ENCODE peak calls at places on chromosomes 12 and 14, in eight cellular contexts. X is heart left ventricle, T is esophagus squamous epithelium, B is body of pancreas, L is IMR-90, F is left lung, M is tibial artery, J is neural progenitor cell. I is an unnamed sample. For H3K4me1, the result is how much of the 10 kb centered on the place peaks cover.

GRCh38 chr12:51087818-51088217 is 4.4 kb upstream of the CSRNP2 start:
- DNase-seq in X (no peak), T (no peak), B (no peak), L (no peak), F (no peak), M (no peak), J (no peak), I (no peak)

GRCh38 chr12:39764944-39765560 is 145.4 kb upstream of the ABCD2 start:
- DNase-seq in X (no peak), T (no peak), B (no peak), L (peak), F (no peak), M (no peak), J (peak), I (no peak)

GRCh38 chr12:92425152-92425551 is 277.6 kb upstream of the PLEKHG7 start:
- DNase-seq in X (no peak), T (no peak), B (no peak), L (no peak), F (no peak), M (no peak), J (no peak), I (no peak)

GRCh38 chr12:75890660-75891059 is 140.9 kb downstream of the PHLDA1 start:
- DNase-seq in X (no peak), T (no peak), B (no peak), L (no peak), F (no peak), M (no peak), J (no peak), I (no peak)

GRCh38 chr12:7642876-7643309 is 22.8 kb downstream of the APOBEC1 start:
- DNase-seq in X (no peak), T (no peak), B (no peak), L (no peak), F (no peak), M (no peak), J (peak), I (peak)

GRCh38 chr14:37168721-37169120 is 3.7 kb downstream of the SLC25A21 start:
- DNase-seq in X (no peak), T (no peak), B (no peak), L (no peak), F (no peak), M (no peak), J (no peak), I (no peak)

GRCh38 chr14:90455100-90455571 is 58.3 kb downstream of the CALM1 start:
- DNase-seq in X (no peak), T (no peak), B (no peak), L (no peak), F (no peak), M (no peak), J (peak), I (no peak)

GRCh38 chr14:29773990-29774389 is 153.7 kb downstream of the PRKD1 start:
- DNase-seq in X (no peak), T (no peak), B (no peak), L (no peak), F (no peak), M (no peak), J (no peak), I (no peak)

GRCh38 chr12:10153271-10154144 is 18.4 kb downstream of the OLR1 start:
- DNase-seq in X (peak), T (no peak), B (peak), L (peak), F (peak), M (peak), J (peak), I (peak)

GRCh38 chr12:58757422-58757821 is 162.9 kb downstream of the LRIG3 start:
- DNase-seq in X (no peak), T (no peak), B (no peak), L (peak), F (no peak), M (no peak), J (no peak), I (no peak)

GRCh38 chr14:68191567-68192321 is 372.2 kb downstream of the RAD51B start:
- DNase-seq in X (no peak), T (no peak), B (peak), L (peak), F (no peak), M (no peak), J (no peak), I (peak)

GRCh38 chr14:29810657-29811056 is 117.0 kb downstream of the PRKD1 start:
- DNase-seq in X (peak), T (no peak), B (peak), L (no peak), F (no peak), M (no peak), J (no peak), I (no peak)

GRCh38 chr12:15541996-15542631 is 219.8 kb downstream of the PTPRO start:
- DNase-seq in X (no peak), T (no peak), B (no peak), L (no peak), F (no peak), M (peak), J (no peak), I (no peak)

GRCh38 chr12:53558631-53559030 is 51.3 kb upstream of the NPFF start:
- DNase-seq in X (no peak), T (no peak), B (no peak), L (no peak), F (no peak), M (no peak), J (no peak), I (no peak)

GRCh38 chr12:53551889-53552291 is 44.6 kb upstream of the NPFF start:
- DNase-seq in X (no peak), T (no peak), B (no peak), L (no peak), F (no peak), M (no peak), J (peak), I (no peak)

GRCh38 chr12:53550595-53550994 is 43.3 kb upstream of the NPFF start:
- DNase-seq in X (no peak), T (no peak), B (no peak), L (peak), F (no peak), M (no peak), J (no peak), I (no peak)

DNA sequence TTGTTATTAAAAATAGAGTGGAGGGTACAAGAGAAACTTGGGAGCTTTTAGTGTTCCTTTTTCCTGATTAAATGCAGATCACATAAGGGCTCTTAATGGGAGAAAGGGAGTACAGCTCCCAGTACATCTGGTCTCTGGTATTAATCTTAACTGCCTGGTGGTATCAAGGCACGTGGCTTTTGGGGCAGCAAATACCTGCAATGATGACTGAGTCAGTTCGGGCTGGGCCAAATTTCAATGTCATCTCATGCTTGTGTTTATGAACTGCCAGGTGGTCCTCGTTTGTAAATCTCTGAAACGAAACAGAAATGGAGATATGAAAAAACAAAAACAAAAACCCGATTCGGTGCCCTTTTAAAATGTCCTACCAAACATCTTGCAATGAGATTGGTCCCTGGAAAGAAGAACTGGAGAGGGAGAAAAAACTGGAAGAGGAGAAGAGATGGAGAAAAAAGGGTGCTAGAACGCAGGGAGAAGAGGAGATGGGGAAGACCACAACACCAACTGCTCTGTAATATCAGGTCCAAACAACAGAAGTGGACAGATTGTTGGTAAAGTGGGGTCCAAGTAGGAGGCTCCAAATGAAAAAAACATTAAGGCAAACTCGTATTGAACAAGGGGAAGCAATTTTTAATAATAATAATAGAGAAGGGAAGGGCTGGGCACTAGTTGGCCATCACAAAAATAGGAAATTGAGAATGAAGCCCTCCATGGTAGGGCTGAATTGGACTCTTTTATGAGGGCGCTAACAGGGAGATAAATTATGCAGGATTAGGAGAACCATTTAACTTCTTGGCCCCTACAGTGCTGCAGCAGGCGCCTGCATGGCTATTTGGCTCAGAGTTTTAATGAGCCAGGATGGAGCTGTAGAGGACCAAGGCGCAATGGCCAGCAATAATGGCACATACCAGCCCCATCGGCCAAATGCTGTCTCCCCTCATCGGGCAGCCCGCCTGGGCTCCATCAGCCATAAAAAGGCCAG is 45.4 kb upstream of the NPFF start:
- DNase-seq in X (no peak), T (no peak), B (no peak), L (no peak), F (no peak), M (no peak), J (peak), I (no peak)
- H3K4me1 ChIP-seq in X (under half), T (under half), B (under half), L (under half), F (under half), M (under half), J (under half), I (under half)

GRCh38 chr12:113689047-113689610 is 217.5 kb upstream of the LHX5 start:
- DNase-seq in X (no peak), T (no peak), B (no peak), L (no peak), F (no peak), M (no peak), J (no peak), I (no peak)
- TF ChIP-seq CTCF in X (no peak), T (no peak), B (no peak), L (no peak), F (no peak), M (no peak), J (no peak), I (no peak)

GRCh38 chr12:29304388-29304787 is 76.6 kb downstream of the ERGIC2 start:
- DNase-seq in X (no peak), T (no peak), B (no peak), L (no peak), F (no peak), M (no peak), J (no peak), I (no peak)

GRCh38 chr12:29301114-29301513 is 79.9 kb downstream of the ERGIC2 start:
- DNase-seq in X (no peak), T (no peak), B (no peak), L (no peak), F (no peak), M (no peak), J (no peak), I (no peak)

GRCh38 chr12:29299613-29300012 is 81.4 kb downstream of the ERGIC2 start:
- DNase-seq in X (no peak), T (no peak), B (no peak), L (no peak), F (no peak), M (no peak), J (no peak), I (no peak)
- H3K4me1 ChIP-seq in X (under half), T (under half), B (under half), L (under half), F (under half), M (under half), J (under half), I (under half)

GRCh38 chr12:104736307-104736706 is 221.8 kb downstream of the SLC41A2 start:
- DNase-seq in X (no peak), T (no peak), B (no peak), L (peak), F (no peak), M (no peak), J (no peak), I (no peak)
- TF ChIP-seq CTCF in X (no peak), T (no peak), B (no peak), L (no peak), F (no peak), M (no peak), J (no peak), I (no peak)

DNA sequence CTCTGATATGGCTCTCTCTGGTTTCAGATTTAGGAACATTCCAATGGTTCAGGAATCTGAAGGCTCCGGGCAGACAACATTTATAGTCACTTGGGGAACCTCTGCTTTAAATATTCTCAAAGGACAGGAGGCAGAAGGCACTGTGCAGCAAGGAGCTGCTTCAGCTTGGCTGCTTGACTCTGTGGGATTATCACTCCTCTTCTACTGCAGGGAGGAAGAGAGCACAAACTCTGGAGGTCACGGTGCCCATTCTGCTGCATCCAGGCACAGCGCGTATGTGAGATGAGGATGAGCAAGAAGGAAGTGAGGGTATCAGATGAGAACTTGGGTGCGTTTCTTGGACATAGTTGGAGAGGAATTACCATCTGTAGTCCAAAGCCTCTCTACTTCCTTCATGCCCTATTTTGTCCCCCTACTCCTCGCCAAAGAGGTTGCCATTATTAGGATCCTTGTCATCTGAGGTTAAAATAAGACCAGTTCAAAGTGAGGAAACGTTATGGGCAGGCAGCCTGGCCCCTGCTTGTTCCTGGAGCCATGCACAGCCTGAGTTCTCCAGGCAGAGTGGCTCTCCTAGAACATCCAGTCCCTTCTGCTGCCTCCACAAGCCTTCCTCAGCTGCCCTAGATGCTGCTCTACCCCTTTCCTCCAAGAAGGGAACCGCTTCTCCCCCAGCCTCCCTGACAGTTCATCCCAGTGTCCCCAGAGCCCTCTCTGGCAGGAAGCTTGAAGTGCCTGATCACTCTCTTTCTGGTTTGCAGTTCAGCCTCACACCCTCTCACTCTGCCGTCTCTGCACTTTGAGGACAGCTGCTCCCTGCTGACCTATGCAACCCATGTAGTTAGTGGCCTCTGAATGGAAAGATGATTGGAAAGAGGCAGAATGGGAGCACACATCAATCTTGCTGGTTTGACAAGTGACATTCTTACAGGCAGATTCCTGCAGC is 12.5 kb downstream of the FGF6 start:
- DNase-seq in X (no peak), T (no peak), B (no peak), L (no peak), F (no peak), M (no peak), J (no peak), I (no peak)
- H3K4me1 ChIP-seq in X (under half), T (under half), B (under half), L (under half), F (under half), M (under half), J (under half), I (under half)

GRCh38 chr12:34292736-34293625 is 270.7 kb downstream of the ALG10 start:
- DNase-seq in X (no peak), T (no peak), B (peak), L (no peak), F (peak), M (peak), J (no peak), I (peak)
- TF ChIP-seq CTCF in X (no peak), T (no peak), B (no peak), L (no peak), F (no peak), M (no peak), J (no peak), I (no peak)

DNA sequence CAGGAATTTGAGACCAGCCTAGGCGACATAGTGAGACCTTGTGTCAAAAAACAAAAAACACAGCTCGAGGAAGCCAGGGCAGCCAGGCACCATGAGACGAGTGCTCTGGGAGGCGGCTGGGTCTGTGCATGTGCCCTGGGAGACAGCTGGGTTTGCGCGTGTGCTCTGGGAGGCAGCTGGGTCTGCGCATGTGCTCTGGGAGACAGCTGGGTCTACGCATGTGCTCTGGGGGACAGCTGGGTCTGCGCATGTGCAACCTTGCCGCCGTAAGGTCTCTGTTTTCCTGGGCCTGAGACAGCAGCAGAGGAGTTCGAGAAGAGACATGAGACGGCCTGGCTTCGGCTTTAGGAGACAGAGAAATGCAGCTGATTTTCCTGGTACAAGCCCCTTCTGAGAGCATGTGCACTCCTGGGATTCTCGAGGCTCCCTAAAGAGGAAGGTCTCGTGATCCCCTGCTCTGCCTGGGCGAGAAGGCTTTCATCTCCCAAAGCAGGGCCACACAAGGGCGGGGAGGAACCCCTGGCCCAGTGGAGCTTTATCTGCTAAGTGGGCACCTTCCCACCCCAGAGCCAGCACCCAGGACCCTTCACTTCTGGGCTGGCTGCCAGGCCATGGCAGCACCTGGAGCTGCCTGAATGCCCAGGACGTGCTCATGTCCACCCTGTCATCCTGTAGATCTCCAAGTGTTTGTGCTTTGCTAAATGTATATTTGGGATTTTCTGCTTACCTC is 3.5 kb upstream of the BDKRB1 start:
- DNase-seq in X (no peak), T (no peak), B (no peak), L (no peak), F (peak), M (no peak), J (no peak), I (no peak)
- H3K4me1 ChIP-seq in X (under half), T (under half), B (under half), L (under half), F (under half), M (under half), J (under half), I (under half)

GRCh38 chr12:103326190-103326589 is 169.6 kb downstream of the C12orf42 start:
- DNase-seq in X (no peak), T (no peak), B (no peak), L (no peak), F (no peak), M (no peak), J (peak), I (no peak)
- TF ChIP-seq CTCF in X (no peak), T (no peak), B (no peak), L (no peak), F (no peak), M (no peak), J (peak), I (no peak)

DNA sequence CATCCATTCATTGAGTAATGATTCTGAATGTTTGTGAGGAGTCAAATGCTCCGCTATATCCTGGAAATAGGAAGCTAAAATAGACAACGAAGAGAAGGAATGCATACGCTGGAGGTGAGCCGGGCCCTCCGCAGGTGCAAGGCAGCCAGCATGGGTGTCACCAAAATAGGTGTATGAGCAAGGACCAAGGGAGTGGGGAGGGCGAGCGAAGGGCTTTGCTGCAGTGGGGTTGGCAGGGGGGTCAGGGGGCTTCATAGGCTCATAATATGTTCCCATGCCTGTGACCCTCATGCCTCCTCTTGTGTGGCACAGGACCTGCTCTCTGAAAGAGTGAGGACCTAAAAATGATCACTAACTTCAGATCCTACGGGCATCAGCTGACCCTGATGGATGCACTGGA is 73.0 kb downstream of the PRMT8 start:
- DNase-seq in X (no peak), T (no peak), B (no peak), L (no peak), F (no peak), M (peak), J (no peak), I (no peak)
- H3K4me1 ChIP-seq in X (under half), T (under half), B (under half), L (under half), F (under half), M (under half), J (under half), I (under half)

I was measured in mucosa of descending colon.